ENCODE peak calls at places on chromosomes 13 and 19, in five cellular contexts. L is hepatic stellate cell; N is uterus; G is endothelial cell; F is stimulated activated CD4-positive, alpha-beta T cell treated with anti-CD3 and anti-CD28 coated beads, Interleukin-15, amount 100 ng/mL, for 48 hours. Z is an unnamed sample.

GRCh38 chr19:44820648-44821609 is 12.0 kb downstream of the BCAM start:
- DNase-seq in L (peak; percentile 89), N (peak; percentile 61), G (no peak), F (no peak), Z (no peak)

GRCh38 chr13:65095697-65096096 is 2134.4 kb downstream of the PCDH9 start:
- DNase-seq in L (no peak), N (no peak), G (no peak), F (no peak), Z (no peak)

GRCh38 chr19:39355253-39355652 is 13.0 kb downstream of the SAMD4B start:
- DNase-seq in L (no peak), N (no peak), G (no peak), F (no peak), Z (no peak)

GRCh38 chr13:26325876-26326275 is 71.9 kb downstream of the CDK8 start:
- DNase-seq in L (no peak), N (no peak), G (no peak), F (no peak), Z (no peak)

GRCh38 chr13:101449971-101450748 is 2.3 kb upstream of the ITGBL1 start:
- DNase-seq in L (peak; percentile 55), N (no peak), G (no peak), F (no peak), Z (no peak)

GRCh38 chr13:110089815-110090214 is 217.1 kb downstream of the COL4A1 start:
- DNase-seq in L (no peak), N (no peak), G (no peak), F (no peak), Z (no peak)

GRCh38 chr19:10207026-10207425 is 12.3 kb upstream of the DNMT1 start:
- DNase-seq in L (no peak), N (no peak), G (no peak), F (no peak), Z (no peak)

GRCh38 chr19:56837892-56838679 is 2.4 kb downstream of the PEG3 start:
- DNase-seq in L (no peak), N (peak; percentile 73), G (no peak), F (no peak), Z (no peak)

GRCh38 chr19:1774999-1775772 is 21.9 kb downstream of the ONECUT3 start:
- DNase-seq in L (no peak), N (no peak), G (no peak), F (no peak), Z (no peak)

GRCh38 chr19:53365899-53366493 is 491 bp downstream of the ZNF525 start:
- DNase-seq in L (no peak), N (no peak), G (peak; percentile 27), F (peak; percentile 2), Z (no peak)

GRCh38 chr19:48364564-48365363 is 597 bp downstream of the SYNGR4 start:
- DNase-seq in L (no peak), N (peak; percentile 28), G (no peak), F (no peak), Z (no peak)

GRCh38 chr19:52527954-52528326 is 472 bp downstream of the ZNF808 start:
- DNase-seq in L (peak; percentile 26), N (peak; percentile 24), G (peak; percentile 13), F (no peak), Z (no peak)

GRCh38 chr19:39498262-39499081 is at the start of gene DLL3:
- DNase-seq in L (no peak), N (no peak), G (peak; percentile 33), F (no peak), Z (no peak)

GRCh38 chr13:102555914-102556553 is 40.8 kb upstream of the TPP2 start:
- DNase-seq in L (peak; percentile 7), N (no peak), G (peak; percentile 29), F (no peak), Z (no peak)

GRCh38 chr13:114032121-114032799 is 58.4 kb upstream of the C13orf46 start:
- DNase-seq in L (peak; percentile 87), N (peak; percentile 73), G (no peak), F (no peak), Z (no peak)

GRCh38 chr13:44218501-44219240 is 155.0 kb upstream of the SERP2 start:
- DNase-seq in L (no peak), N (peak; percentile 59), G (no peak), F (no peak), Z (no peak)

GRCh38 chr19:23932878-23933277 is 18.2 kb downstream of the ZNF726 start:
- DNase-seq in L (no peak), N (no peak), G (no peak), F (no peak), Z (no peak)

GRCh38 chr19:16514383-16515019 is 18.3 kb downstream of the C19orf44 start:
- DNase-seq in L (no peak), N (no peak), G (no peak), F (no peak), Z (no peak)

GRCh38 chr19:19732579-19733501 is at the start of gene ZNF14:
- DNase-seq in L (peak; percentile 99), N (peak; percentile 92), G (peak; percentile 87), F (peak; percentile 88), Z (peak; percentile 90)

GRCh38 chr19:38209671-38210457 is 14.2 kb downstream of the DPF1 start:
- DNase-seq in L (peak; percentile 69), N (peak; percentile 86), G (no peak), F (no peak), Z (no peak)

GRCh38 chr13:40995997-40996396 is 23.1 kb downstream of the ELF1 start:
- DNase-seq in L (no peak), N (no peak), G (no peak), F (no peak), Z (no peak)

GRCh38 chr13:82833928-82834327 is 1048.3 kb downstream of the SLITRK1 start:
- DNase-seq in L (no peak), N (no peak), G (no peak), F (no peak), Z (no peak)

GRCh38 chr13:20566424-20566916 is 487 bp upstream of the IFT88 start:
- DNase-seq in L (no peak), N (no peak), G (no peak), F (no peak), Z (peak; percentile 16)

GRCh38 chr19:20279516-20279915 is 112.5 kb downstream of the ZNF486 start:
- DNase-seq in L (no peak), N (no peak), G (no peak), F (no peak), Z (no peak)

GRCh38 chr13:64910061-64910460 is 2320.1 kb downstream of the PCDH9 start:
- DNase-seq in L (no peak), N (no peak), G (no peak), F (no peak), Z (no peak)

GRCh38 chr13:113442354-113442984 is 10.8 kb downstream of the ADPRHL1 start:
- DNase-seq in L (no peak), N (no peak), G (no peak), F (no peak), Z (no peak)

GRCh38 chr13:41384749-41385503 is 72.4 kb upstream of the RGCC start:
- DNase-seq in L (no peak), N (no peak), G (no peak), F (no peak), Z (no peak)

GRCh38 chr19:3575260-3575741 is 2.6 kb downstream of the HMG20B start:
- DNase-seq in L (no peak), N (no peak), G (peak; percentile 49), F (no peak), Z (no peak)

GRCh38 chr13:98896868-98897144 is 81.1 kb downstream of the DOCK9 start:
- DNase-seq in L (no peak), N (no peak), G (no peak), F (no peak), Z (no peak)

GRCh38 chr13:41457589-41458186 is 338 bp downstream of the RGCC start:
- DNase-seq in L (no peak), N (no peak), G (no peak), F (no peak), Z (no peak)

GRCh38 chr19:12365094-12365371 is 450 bp downstream of the ZNF442 start:
- DNase-seq in L (peak; percentile 42), N (no peak), G (no peak), F (peak; percentile 2), Z (no peak)

GRCh38 chr19:10450191-10450852 is 30.0 kb downstream of the PDE4A start:
- DNase-seq in L (no peak), N (no peak), G (no peak), F (no peak), Z (no peak)

GRCh38 chr13:27632214-27632613 is 10.5 kb downstream of the POLR1D start:
- DNase-seq in L (no peak), N (no peak), G (no peak), F (no peak), Z (no peak)

GRCh38 chr13:92461831-92462230 is 764.8 kb upstream of the GPC6 start:
- DNase-seq in L (no peak), N (no peak), G (no peak), F (no peak), Z (no peak)

GRCh38 chr13:84616864-84617263 is 734.6 kb upstream of the SLITRK1 start:
- DNase-seq in L (no peak), N (no peak), G (no peak), F (no peak), Z (no peak)

GRCh38 chr19:38831142-38831605 is 420 bp downstream of the ECH1 start:
- DNase-seq in L (peak; percentile 93), N (peak; percentile 63), G (peak; percentile 24), F (no peak), Z (no peak)

GRCh38 chr19:16361254-16361653 is 36.6 kb downstream of the KLF2 start:
- DNase-seq in L (no peak), N (no peak), G (no peak), F (no peak), Z (no peak)